ENCODE peak calls at places on chromosome 3, in seven cellular contexts. One of them, this sample, is unnamed.

GRCh38 chr3:43764012-43764411 is 73.3 kb downstream of the ABHD5 start:
- DNase-seq in GM12891: no peak
- DNase-seq in HT-29: no peak
- DNase-seq in activated T-cell treated with anti-CD3 and anti-CD28 coated beads for 1 hour: no peak
- DNase-seq in activated naive CD8-positive, alpha-beta T cell treated with anti-CD3 and anti-CD28 coated beads, Interleukin-2, amount 50 U/mL, for 24 hours: no peak
- DNase-seq in T-helper 1 cell: no peak
- DNase-seq in SW 1271: no peak
- DNase-seq in this sample: no peak

GRCh38 chr3:133821767-133822638 is 16.4 kb downstream of the SRPRB start:
- DNase-seq in T-helper 1 cell: no peak
- DNase-seq in GM12891: no peak
- DNase-seq in activated naive CD8-positive, alpha-beta T cell treated with anti-CD3 and anti-CD28 coated beads, Interleukin-2, amount 50 U/mL, for 24 hours: no peak
- DNase-seq in SW 1271: peak
- DNase-seq in activated T-cell treated with anti-CD3 and anti-CD28 coated beads for 1 hour: no peak
- DNase-seq in HT-29: peak
- DNase-seq in this sample: no peak

GRCh38 chr3:82085811-82086475 is 324.5 kb upstream of the GBE1 start:
- DNase-seq in activated T-cell treated with anti-CD3 and anti-CD28 coated beads for 1 hour: no peak
- DNase-seq in HT-29: no peak
- DNase-seq in GM12891: no peak
- DNase-seq in SW 1271: no peak
- DNase-seq in activated naive CD8-positive, alpha-beta T cell treated with anti-CD3 and anti-CD28 coated beads, Interleukin-2, amount 50 U/mL, for 24 hours: no peak
- DNase-seq in T-helper 1 cell: no peak
- DNase-seq in this sample: no peak

GRCh38 chr3:45343947-45344346 is 44.4 kb upstream of the LARS2 start:
- DNase-seq in HT-29: peak
- DNase-seq in T-helper 1 cell: no peak
- DNase-seq in GM12891: no peak
- DNase-seq in SW 1271: no peak
- DNase-seq in activated naive CD8-positive, alpha-beta T cell treated with anti-CD3 and anti-CD28 coated beads, Interleukin-2, amount 50 U/mL, for 24 hours: no peak
- DNase-seq in activated T-cell treated with anti-CD3 and anti-CD28 coated beads for 1 hour: no peak
- DNase-seq in this sample: peak

GRCh38 chr3:128709038-128709437 is 16.9 kb upstream of the RAB7A start:
- DNase-seq in activated T-cell treated with anti-CD3 and anti-CD28 coated beads for 1 hour: no peak
- DNase-seq in HT-29: no peak
- DNase-seq in GM12891: no peak
- DNase-seq in SW 1271: no peak
- DNase-seq in activated naive CD8-positive, alpha-beta T cell treated with anti-CD3 and anti-CD28 coated beads, Interleukin-2, amount 50 U/mL, for 24 hours: no peak
- DNase-seq in T-helper 1 cell: no peak
- DNase-seq in this sample: no peak

GRCh38 chr3:189340680-189341460 is 169.1 kb downstream of the TPRG1 start:
- DNase-seq in activated naive CD8-positive, alpha-beta T cell treated with anti-CD3 and anti-CD28 coated beads, Interleukin-2, amount 50 U/mL, for 24 hours: peak
- DNase-seq in HT-29: no peak
- DNase-seq in GM12891: no peak
- DNase-seq in T-helper 1 cell: no peak
- DNase-seq in SW 1271: no peak
- DNase-seq in activated T-cell treated with anti-CD3 and anti-CD28 coated beads for 1 hour: no peak
- DNase-seq in this sample: peak

GRCh38 chr3:134624537-134625287 is 26.1 kb downstream of the KY start:
- DNase-seq in activated T-cell treated with anti-CD3 and anti-CD28 coated beads for 1 hour: no peak
- DNase-seq in SW 1271: no peak
- DNase-seq in T-helper 1 cell: no peak
- DNase-seq in GM12891: no peak
- DNase-seq in activated naive CD8-positive, alpha-beta T cell treated with anti-CD3 and anti-CD28 coated beads, Interleukin-2, amount 50 U/mL, for 24 hours: no peak
- DNase-seq in HT-29: no peak
- DNase-seq in this sample: no peak

GRCh38 chr3:32283304-32283703 is 44.8 kb downstream of the CMTM8 start:
- DNase-seq in T-helper 1 cell: no peak
- DNase-seq in activated naive CD8-positive, alpha-beta T cell treated with anti-CD3 and anti-CD28 coated beads, Interleukin-2, amount 50 U/mL, for 24 hours: no peak
- DNase-seq in SW 1271: no peak
- DNase-seq in GM12891: no peak
- DNase-seq in activated T-cell treated with anti-CD3 and anti-CD28 coated beads for 1 hour: no peak
- DNase-seq in HT-29: no peak
- DNase-seq in this sample: no peak

GRCh38 chr3:127002195-127003174 is 19.6 kb downstream of the PLXNA1 start:
- DNase-seq in HT-29: peak
- DNase-seq in activated naive CD8-positive, alpha-beta T cell treated with anti-CD3 and anti-CD28 coated beads, Interleukin-2, amount 50 U/mL, for 24 hours: no peak
- DNase-seq in GM12891: no peak
- DNase-seq in activated T-cell treated with anti-CD3 and anti-CD28 coated beads for 1 hour: no peak
- DNase-seq in T-helper 1 cell: no peak
- DNase-seq in SW 1271: no peak
- DNase-seq in this sample: peak

GRCh38 chr3:23712095-23712494 is 93.7 kb upstream of the UBE2E1 start:
- DNase-seq in HT-29: no peak
- DNase-seq in activated naive CD8-positive, alpha-beta T cell treated with anti-CD3 and anti-CD28 coated beads, Interleukin-2, amount 50 U/mL, for 24 hours: no peak
- DNase-seq in activated T-cell treated with anti-CD3 and anti-CD28 coated beads for 1 hour: no peak
- DNase-seq in T-helper 1 cell: no peak
- DNase-seq in SW 1271: no peak
- DNase-seq in GM12891: no peak
- DNase-seq in this sample: no peak

GRCh38 chr3:167497903-167498302 is 24.1 kb upstream of the SERPINI2 start:
- DNase-seq in HT-29: no peak
- DNase-seq in GM12891: no peak
- DNase-seq in T-helper 1 cell: no peak
- DNase-seq in SW 1271: no peak
- DNase-seq in activated naive CD8-positive, alpha-beta T cell treated with anti-CD3 and anti-CD28 coated beads, Interleukin-2, amount 50 U/mL, for 24 hours: no peak
- DNase-seq in activated T-cell treated with anti-CD3 and anti-CD28 coated beads for 1 hour: no peak
- DNase-seq in this sample: no peak

GRCh38 chr3:148707596-148708386 is 10.1 kb downstream of the AGTR1 start:
- DNase-seq in activated T-cell treated with anti-CD3 and anti-CD28 coated beads for 1 hour: no peak
- DNase-seq in activated naive CD8-positive, alpha-beta T cell treated with anti-CD3 and anti-CD28 coated beads, Interleukin-2, amount 50 U/mL, for 24 hours: no peak
- DNase-seq in SW 1271: no peak
- DNase-seq in HT-29: no peak
- DNase-seq in T-helper 1 cell: no peak
- DNase-seq in GM12891: no peak
- DNase-seq in this sample: no peak

GRCh38 chr3:131898346-131898745 is 136.5 kb downstream of the CPNE4 start:
- DNase-seq in GM12891: no peak
- DNase-seq in activated T-cell treated with anti-CD3 and anti-CD28 coated beads for 1 hour: no peak
- DNase-seq in T-helper 1 cell: no peak
- DNase-seq in HT-29: no peak
- DNase-seq in SW 1271: no peak
- DNase-seq in activated naive CD8-positive, alpha-beta T cell treated with anti-CD3 and anti-CD28 coated beads, Interleukin-2, amount 50 U/mL, for 24 hours: no peak
- DNase-seq in this sample: no peak

GRCh38 chr3:155185623-155186022 is 105.5 kb downstream of the MME start:
- DNase-seq in activated naive CD8-positive, alpha-beta T cell treated with anti-CD3 and anti-CD28 coated beads, Interleukin-2, amount 50 U/mL, for 24 hours: no peak
- DNase-seq in T-helper 1 cell: no peak
- DNase-seq in HT-29: no peak
- DNase-seq in activated T-cell treated with anti-CD3 and anti-CD28 coated beads for 1 hour: no peak
- DNase-seq in SW 1271: no peak
- DNase-seq in GM12891: no peak
- DNase-seq in this sample: no peak

GRCh38 chr3:45607790-45608189 is 13.2 kb downstream of the LIMD1 start:
- DNase-seq in T-helper 1 cell: no peak
- DNase-seq in GM12891: no peak
- DNase-seq in activated T-cell treated with anti-CD3 and anti-CD28 coated beads for 1 hour: no peak
- DNase-seq in SW 1271: no peak
- DNase-seq in HT-29: no peak
- DNase-seq in activated naive CD8-positive, alpha-beta T cell treated with anti-CD3 and anti-CD28 coated beads, Interleukin-2, amount 50 U/mL, for 24 hours: no peak
- DNase-seq in this sample: no peak

GRCh38 chr3:129121792-129122696 is at the start of gene RAB43:
- DNase-seq in GM12891: peak
- DNase-seq in SW 1271: peak
- DNase-seq in activated naive CD8-positive, alpha-beta T cell treated with anti-CD3 and anti-CD28 coated beads, Interleukin-2, amount 50 U/mL, for 24 hours: peak
- DNase-seq in HT-29: peak
- DNase-seq in activated T-cell treated with anti-CD3 and anti-CD28 coated beads for 1 hour: peak
- DNase-seq in T-helper 1 cell: peak
- DNase-seq in this sample: peak

GRCh38 chr3:184836090-184836785 is 24.3 kb downstream of the VPS8 start:
- DNase-seq in GM12891: no peak
- DNase-seq in T-helper 1 cell: no peak
- DNase-seq in SW 1271: no peak
- DNase-seq in activated naive CD8-positive, alpha-beta T cell treated with anti-CD3 and anti-CD28 coated beads, Interleukin-2, amount 50 U/mL, for 24 hours: no peak
- DNase-seq in activated T-cell treated with anti-CD3 and anti-CD28 coated beads for 1 hour: no peak
- DNase-seq in HT-29: no peak
- DNase-seq in this sample: no peak

GRCh38 chr3:141482250-141482937 is 4.4 kb upstream of the RASA2 start:
- DNase-seq in GM12891: no peak
- DNase-seq in SW 1271: peak
- DNase-seq in activated naive CD8-positive, alpha-beta T cell treated with anti-CD3 and anti-CD28 coated beads, Interleukin-2, amount 50 U/mL, for 24 hours: no peak
- DNase-seq in T-helper 1 cell: no peak
- DNase-seq in activated T-cell treated with anti-CD3 and anti-CD28 coated beads for 1 hour: no peak
- DNase-seq in HT-29: peak
- DNase-seq in this sample: no peak

GRCh38 chr3:126996905-126997304 is 14.0 kb downstream of the PLXNA1 start:
- DNase-seq in GM12891: no peak
- DNase-seq in T-helper 1 cell: no peak
- DNase-seq in SW 1271: no peak
- DNase-seq in HT-29: no peak
- DNase-seq in activated T-cell treated with anti-CD3 and anti-CD28 coated beads for 1 hour: no peak
- DNase-seq in activated naive CD8-positive, alpha-beta T cell treated with anti-CD3 and anti-CD28 coated beads, Interleukin-2, amount 50 U/mL, for 24 hours: no peak
- DNase-seq in this sample: no peak

GRCh38 chr3:104564045-104564643 is 802.6 kb upstream of the ALCAM start:
- DNase-seq in HT-29: peak
- DNase-seq in T-helper 1 cell: peak
- DNase-seq in SW 1271: peak
- DNase-seq in activated T-cell treated with anti-CD3 and anti-CD28 coated beads for 1 hour: peak
- DNase-seq in activated naive CD8-positive, alpha-beta T cell treated with anti-CD3 and anti-CD28 coated beads, Interleukin-2, amount 50 U/mL, for 24 hours: peak
- DNase-seq in GM12891: no peak
- DNase-seq in this sample: peak

GRCh38 chr3:188976407-188976806 is 195.4 kb upstream of the TPRG1 start:
- DNase-seq in T-helper 1 cell: no peak
- DNase-seq in activated T-cell treated with anti-CD3 and anti-CD28 coated beads for 1 hour: no peak
- DNase-seq in SW 1271: no peak
- DNase-seq in HT-29: no peak
- DNase-seq in activated naive CD8-positive, alpha-beta T cell treated with anti-CD3 and anti-CD28 coated beads, Interleukin-2, amount 50 U/mL, for 24 hours: no peak
- DNase-seq in GM12891: no peak
- DNase-seq in this sample: no peak

GRCh38 chr3:152202976-152203626 is 65.6 kb upstream of the MBNL1 start:
- DNase-seq in activated T-cell treated with anti-CD3 and anti-CD28 coated beads for 1 hour: no peak
- DNase-seq in HT-29: peak
- DNase-seq in GM12891: no peak
- DNase-seq in activated naive CD8-positive, alpha-beta T cell treated with anti-CD3 and anti-CD28 coated beads, Interleukin-2, amount 50 U/mL, for 24 hours: no peak
- DNase-seq in SW 1271: no peak
- DNase-seq in T-helper 1 cell: no peak
- DNase-seq in this sample: peak